ENCODE peak calls at places on chromosomes 1 and 21, in four cellular contexts. K is naive thymus-derived CD4-positive, alpha-beta T cell; M is heart left ventricle; D is IMR-90. L is an unnamed sample.

GRCh38 chr1:182978158-182978853 is 25.3 kb upstream of the SHCBP1L start:
- DNase-seq in K (no peak), M (no peak), D (no peak), L (no peak)

GRCh38 chr1:167940264-167940663 is 3.4 kb upstream of the MPC2 start:
- DNase-seq in K (no peak), M (no peak), D (no peak), L (no peak)

GRCh38 chr1:25608488-25609178 is 8.0 kb upstream of the MAN1C1 start:
- DNase-seq in K (peak; percentile 80), M (peak; percentile 92), D (peak; percentile 64), L (peak; percentile 83)

GRCh38 chr1:200960948-200961340 is 62.6 kb downstream of the KIF21B start:
- DNase-seq in K (no peak), M (no peak), D (no peak), L (no peak)

GRCh38 chr1:11857164-11857853 is 1.4 kb downstream of the NPPB start:
- DNase-seq in K (no peak), M (no peak), D (no peak), L (peak; percentile 41)

GRCh38 chr1:110051262-110051648 is 16.8 kb downstream of the STRIP1 start:
- DNase-seq in K (no peak), M (no peak), D (peak; percentile 52), L (no peak)

GRCh38 chr1:43101061-43101460 is 71.0 kb downstream of the EBNA1BP2 start:
- DNase-seq in K (no peak), M (peak; percentile 53), D (no peak), L (no peak)

GRCh38 chr1:165747632-165748452 is 20.8 kb downstream of the TMCO1 start:
- DNase-seq in K (no peak), M (no peak), D (no peak), L (no peak)

GRCh38 chr1:6574025-6574620 is 5.7 kb upstream of the ZBTB48 start:
- DNase-seq in K (no peak), M (no peak), D (peak; percentile 39), L (no peak)

GRCh38 chr1:219324629-219325367 is 151.1 kb downstream of the LYPLAL1 start:
- DNase-seq in K (no peak), M (no peak), D (peak; percentile 98), L (no peak)

GRCh38 chr1:180953291-180953747 is 40.6 kb downstream of the KIAA1614 start:
- DNase-seq in K (no peak), M (no peak), D (no peak), L (no peak)

GRCh38 chr1:234529661-234530237 is 50.8 kb upstream of the TARBP1 start:
- DNase-seq in K (no peak), M (no peak), D (no peak), L (peak; percentile 58)

GRCh38 chr1:8423702-8424538 is 106.0 kb downstream of the SLC45A1 start:
- DNase-seq in K (peak; percentile 68), M (peak; percentile 73), D (peak; percentile 65), L (peak; percentile 46)

GRCh38 chr1:206998811-206999210 is 28.6 kb upstream of the FCAMR start:
- DNase-seq in K (no peak), M (no peak), D (no peak), L (no peak)

GRCh38 chr1:23118407-23118806 is 50.2 kb downstream of the LUZP1 start:
- DNase-seq in K (no peak), M (no peak), D (no peak), L (no peak)

GRCh38 chr1:95733031-95733430 is 499.0 kb downstream of the RWDD3 start:
- DNase-seq in K (no peak), M (no peak), D (no peak), L (no peak)

GRCh38 chr1:163275222-163275621 is 46.5 kb upstream of the NUF2 start:
- DNase-seq in K (no peak), M (no peak), D (peak; percentile 35), L (no peak)

GRCh38 chr1:9128161-9128519 is 762 bp downstream of the GPR157 start:
- DNase-seq in K (peak; percentile 33), M (peak; percentile 68), D (no peak), L (peak; percentile 39)

GRCh38 chr1:19648689-19649088 is 4.6 kb downstream of the NBL1 start:
- DNase-seq in K (no peak), M (no peak), D (no peak), L (no peak)

GRCh38 chr1:113282011-113282896 is 108.1 kb upstream of the MAGI3 start:
- DNase-seq in K (no peak), M (no peak), D (no peak), L (no peak)

GRCh38 chr1:102498929-102499328 is 502.2 kb upstream of the OLFM3 start:
- DNase-seq in K (no peak), M (no peak), D (no peak), L (no peak)

GRCh38 chr1:233015965-233016364 is 65.6 kb downstream of the NTPCR start:
- DNase-seq in K (no peak), M (no peak), D (no peak), L (peak; percentile 83)

GRCh38 chr1:14149431-14149830 is 449.1 kb upstream of the KAZN start:
- DNase-seq in K (no peak), M (no peak), D (no peak), L (no peak)

GRCh38 chr1:79059361-79059760 is 52.8 kb upstream of the ADGRL4 start:
- DNase-seq in K (no peak), M (no peak), D (peak; percentile 14), L (no peak)

GRCh38 chr1:175376194-175376593 is 183.6 kb upstream of the KIAA0040 start:
- DNase-seq in K (no peak), M (no peak), D (no peak), L (no peak)

GRCh38 chr1:61403863-61404615 is 320.9 kb downstream of the TM2D1 start:
- DNase-seq in K (no peak), M (no peak), D (no peak), L (no peak)

GRCh38 chr1:89901957-89902669 is 81.3 kb downstream of the LRRC8D start:
- DNase-seq in K (no peak), M (no peak), D (no peak), L (no peak)
- H3K4me1 ChIP-seq in K (no peaks in the 10 kb centered on the region), M (peaks cover 43% of the 10 kb centered on the region), D (peaks cover 20% of the 10 kb centered on the region), L (peaks cover 5% of the 10 kb centered on the region)

GRCh38 chr1:111217183-111217910 is 10.2 kb upstream of the CHI3L2 start:
- DNase-seq in K (no peak), M (no peak), D (no peak), L (no peak)
- H3K4me1 ChIP-seq in K (peaks cover 97% of the 10 kb centered on the region), M (no peaks in the 10 kb centered on the region), D (peaks cover 6% of the 10 kb centered on the region), L (peaks cover 99% of the 10 kb centered on the region)

GRCh38 chr21:44916965-44917364 is 3.7 kb downstream of the ITGB2 start:
- DNase-seq in K (no peak), M (no peak), D (no peak), L (no peak)
- H3K4me1 ChIP-seq in K (peaks cover 61% of the 10 kb centered on the region), M (no peaks in the 10 kb centered on the region), D (no peaks in the 10 kb centered on the region), L (peaks cover 78% of the 10 kb centered on the region)

GRCh38 chr1:220992705-220993052 is 113.4 kb downstream of the HLX start:
- DNase-seq in K (no peak), M (no peak), D (no peak), L (no peak)

GRCh38 chr1:220994671-220995070 is 115.4 kb downstream of the HLX start:
- DNase-seq in K (no peak), M (no peak), D (no peak), L (no peak)

GRCh38 chr1:220991959-220992704 is 112.9 kb downstream of the HLX start:
- DNase-seq in K (no peak), M (no peak), D (peak; percentile 21), L (no peak)

GRCh38 chr1:220991506-220991905 is 112.3 kb downstream of the HLX start:
- DNase-seq in K (no peak), M (no peak), D (no peak), L (no peak)

DNA sequence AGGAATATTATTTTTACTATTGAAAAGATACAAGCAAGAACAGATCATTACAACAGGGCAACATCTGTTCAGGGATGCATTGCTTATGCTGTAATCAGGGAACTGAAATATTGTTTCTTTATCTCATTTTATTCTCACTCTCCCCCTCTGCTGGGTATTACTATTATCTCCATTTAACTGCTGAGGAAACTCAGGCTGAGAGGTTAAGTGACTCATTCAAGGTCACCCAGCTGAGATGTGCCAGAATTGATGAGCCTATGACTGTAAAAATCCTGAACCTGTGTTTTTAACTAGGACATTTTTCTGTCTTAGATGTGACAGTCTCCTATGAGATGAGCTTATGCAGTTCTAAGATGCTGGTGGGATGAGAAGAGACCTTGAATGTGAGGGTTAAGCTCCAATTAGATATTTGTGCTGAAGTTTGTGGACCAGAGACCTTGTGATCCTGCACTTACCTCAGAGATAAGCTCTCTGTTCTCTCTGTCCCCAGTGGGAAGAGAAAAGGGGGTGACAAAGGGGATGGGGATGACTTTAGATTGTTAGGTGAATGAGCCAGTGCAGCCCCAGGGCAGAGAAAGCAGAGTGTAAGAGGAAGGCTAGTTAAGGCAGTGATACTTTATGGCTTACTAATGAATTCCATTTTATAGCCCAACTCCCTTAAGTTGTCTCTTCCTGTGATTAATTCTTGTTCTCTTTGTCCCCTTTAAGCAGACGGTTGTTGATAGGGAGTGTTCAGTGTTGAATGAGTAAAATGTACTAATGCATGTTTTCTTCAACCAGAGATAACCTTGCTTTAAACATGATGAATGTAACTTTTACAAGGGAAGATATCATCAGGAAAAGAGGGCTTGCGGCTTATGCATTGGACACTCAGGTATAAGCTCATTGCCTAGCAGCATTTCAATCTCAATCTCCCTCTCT is 111.4 kb downstream of the HLX start:
- DNase-seq in K (no peak), M (no peak), D (peak; percentile 83), L (no peak)
- H3K4me1 ChIP-seq in K (no peaks in the 10 kb centered on the region), M (no peaks in the 10 kb centered on the region), D (peaks cover 2% of the 10 kb centered on the region), L (no peaks in the 10 kb centered on the region)

GRCh38 chr1:162074548-162074947 is 5.1 kb downstream of the NOS1AP start:
- DNase-seq in K (no peak), M (no peak), D (no peak), L (no peak)

GRCh38 chr1:162070094-162070748 is 730 bp downstream of the NOS1AP start:
- DNase-seq in K (peak; percentile 28), M (peak; percentile 35), D (no peak), L (no peak)

GRCh38 chr1:162075862-162076261 is 6.4 kb downstream of the NOS1AP start:
- DNase-seq in K (no peak), M (no peak), D (no peak), L (no peak)

GRCh38 chr1:162070825-162071224 is 1.3 kb downstream of the NOS1AP start:
- DNase-seq in K (no peak), M (no peak), D (no peak), L (no peak)

DNA sequence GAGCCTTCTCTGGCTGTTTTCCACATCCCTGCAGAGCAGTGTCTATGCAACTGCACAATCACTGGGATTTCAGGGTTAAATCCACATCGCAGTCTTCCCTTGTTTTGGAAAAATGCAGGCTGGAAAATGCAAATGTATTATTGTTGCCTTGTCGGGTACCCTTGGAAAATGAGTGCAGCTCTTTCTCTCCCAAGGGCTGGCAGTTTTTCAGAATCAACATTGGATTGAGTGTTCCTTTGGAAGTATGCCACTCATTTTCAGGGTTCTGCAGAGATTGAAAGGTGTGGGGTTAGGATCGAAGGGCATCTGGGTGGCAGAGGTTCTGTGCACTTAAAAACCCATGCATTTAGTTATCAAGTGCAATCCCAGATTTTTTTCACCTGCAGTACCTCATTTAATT is 3.3 kb downstream of the NOS1AP start:
- DNase-seq in K (no peak), M (no peak), D (no peak), L (no peak)
- H3K4me1 ChIP-seq in K (no peaks in the 10 kb centered on the region), M (peaks cover 5% of the 10 kb centered on the region), D (no peaks in the 10 kb centered on the region), L (peaks cover 16% of the 10 kb centered on the region)